ENCODE peak calls at places on chromosomes 16 and 17, in six cellular contexts. G, F, H, V, T and Q are unnamed samples. For H3K9me2, the result is how much of the 10 kb centered on the place peaks cover.

GRCh38 chr16:29994613-29995329 is 646 bp downstream of the HIRIP3 start:
- DNase-seq in G (no peak), F (no peak), H (no peak), V (peak), T (peak), Q (peak)

GRCh38 chr16:78689536-78689935 is 590.1 kb downstream of the WWOX start:
- DNase-seq in G (no peak), F (no peak), H (no peak), V (no peak), T (no peak), Q (no peak)

GRCh38 chr17:43406676-43407645 is 8.2 kb downstream of the ARL4D start:
- DNase-seq in G (no peak), F (no peak), H (peak), V (peak), T (no peak), Q (no peak)

GRCh38 chr17:44556854-44557606 is at the start of gene FZD2:
- DNase-seq in G (peak), F (peak), H (peak), V (peak), T (peak), Q (peak)

GRCh38 chr17:77786740-77787505 is 171.6 kb upstream of the TNRC6C start:
- DNase-seq in G (no peak), F (no peak), H (no peak), V (peak), T (peak), Q (no peak)

GRCh38 chr17:76378548-76379274 is 5.7 kb upstream of the SPHK1 start:
- DNase-seq in G (no peak), F (no peak), H (peak), V (no peak), T (peak), Q (no peak)

GRCh38 chr17:14813649-14814048 is 451.5 kb downstream of the PMP22 start:
- DNase-seq in G (no peak), F (no peak), H (peak), V (no peak), T (peak), Q (peak)

GRCh38 chr17:337866-338265 is 14.7 kb downstream of the RPH3AL start:
- DNase-seq in G (no peak), F (no peak), H (peak), V (no peak), T (no peak), Q (no peak)

GRCh38 chr17:66833201-66833600 is 1.7 kb upstream of the CACNG5 start:
- DNase-seq in G (no peak), F (no peak), H (no peak), V (no peak), T (no peak), Q (no peak)

GRCh38 chr16:47144559-47144877 is 773 bp upstream of the NETO2 start:
- DNase-seq in G (no peak), F (no peak), H (no peak), V (no peak), T (no peak), Q (no peak)

GRCh38 chr17:50688168-50688719 is 19.5 kb downstream of the ANKRD40 start:
- DNase-seq in G (no peak), F (no peak), H (no peak), V (no peak), T (no peak), Q (no peak)

GRCh38 chr17:50685691-50686493 is 21.8 kb downstream of the ANKRD40 start:
- DNase-seq in G (no peak), F (no peak), H (no peak), V (no peak), T (no peak), Q (no peak)

GRCh38 chr17:50687200-50688066 is 20.3 kb downstream of the ANKRD40 start:
- DNase-seq in G (no peak), F (no peak), H (no peak), V (peak), T (peak), Q (no peak)

GRCh38 chr17:50685334-50685665 is 22.4 kb downstream of the ANKRD40 start:
- DNase-seq in G (no peak), F (no peak), H (no peak), V (no peak), T (no peak), Q (no peak)

DNA sequence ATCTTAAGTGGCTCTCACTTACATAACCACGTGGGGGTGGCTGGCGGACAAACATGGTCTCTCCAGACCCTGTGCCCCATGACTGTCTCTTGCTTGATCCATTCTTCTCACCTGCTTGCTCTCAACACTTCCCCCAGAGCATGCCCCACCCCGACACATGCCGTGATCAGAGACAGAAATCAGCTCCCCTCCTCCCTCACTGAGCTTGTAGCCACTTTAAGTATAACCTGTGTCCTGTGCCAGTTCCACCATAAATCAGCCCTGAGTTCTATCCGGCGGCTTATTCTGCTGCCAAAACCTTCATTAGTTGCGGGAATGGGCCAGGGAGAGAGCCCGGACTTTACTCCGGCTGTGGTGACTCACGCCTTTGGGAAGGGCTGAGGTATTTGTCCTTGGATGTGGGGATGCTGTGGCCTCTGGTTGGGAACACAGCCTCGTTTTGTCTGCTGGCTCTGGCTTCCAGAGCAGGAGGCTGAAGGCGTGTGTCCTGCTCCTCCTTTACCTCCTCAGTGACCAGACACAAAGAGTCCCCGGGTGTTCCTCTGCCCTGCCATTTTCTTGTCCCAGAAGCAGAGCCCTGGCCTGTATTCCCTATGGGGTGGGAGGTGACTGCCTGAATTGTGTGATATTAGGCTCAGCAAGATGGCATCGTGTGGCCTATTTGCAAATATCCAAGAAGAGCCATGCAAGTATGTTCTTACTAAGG is 21.1 kb downstream of the ANKRD40 start:
- DNase-seq in G (peak), F (no peak), H (no peak), V (peak), T (no peak), Q (peak)
- H2AFZ ChIP-seq in G (no peak), F (no peak), H (no peak), V (peak), T (peak), Q (peak)

GRCh38 chr16:23903001-23903414 is 67.2 kb downstream of the PRKCB start:
- DNase-seq in G (no peak), F (no peak), H (no peak), V (peak), T (no peak), Q (peak)

GRCh38 chr16:23901178-23902131 is 65.7 kb downstream of the PRKCB start:
- DNase-seq in G (no peak), F (no peak), H (no peak), V (no peak), T (no peak), Q (no peak)

GRCh38 chr16:23900480-23901177 is 64.8 kb downstream of the PRKCB start:
- DNase-seq in G (no peak), F (no peak), H (no peak), V (no peak), T (no peak), Q (no peak)

GRCh38 chr16:23899869-23900268 is 64.1 kb downstream of the PRKCB start:
- DNase-seq in G (no peak), F (no peak), H (no peak), V (no peak), T (no peak), Q (no peak)

DNA sequence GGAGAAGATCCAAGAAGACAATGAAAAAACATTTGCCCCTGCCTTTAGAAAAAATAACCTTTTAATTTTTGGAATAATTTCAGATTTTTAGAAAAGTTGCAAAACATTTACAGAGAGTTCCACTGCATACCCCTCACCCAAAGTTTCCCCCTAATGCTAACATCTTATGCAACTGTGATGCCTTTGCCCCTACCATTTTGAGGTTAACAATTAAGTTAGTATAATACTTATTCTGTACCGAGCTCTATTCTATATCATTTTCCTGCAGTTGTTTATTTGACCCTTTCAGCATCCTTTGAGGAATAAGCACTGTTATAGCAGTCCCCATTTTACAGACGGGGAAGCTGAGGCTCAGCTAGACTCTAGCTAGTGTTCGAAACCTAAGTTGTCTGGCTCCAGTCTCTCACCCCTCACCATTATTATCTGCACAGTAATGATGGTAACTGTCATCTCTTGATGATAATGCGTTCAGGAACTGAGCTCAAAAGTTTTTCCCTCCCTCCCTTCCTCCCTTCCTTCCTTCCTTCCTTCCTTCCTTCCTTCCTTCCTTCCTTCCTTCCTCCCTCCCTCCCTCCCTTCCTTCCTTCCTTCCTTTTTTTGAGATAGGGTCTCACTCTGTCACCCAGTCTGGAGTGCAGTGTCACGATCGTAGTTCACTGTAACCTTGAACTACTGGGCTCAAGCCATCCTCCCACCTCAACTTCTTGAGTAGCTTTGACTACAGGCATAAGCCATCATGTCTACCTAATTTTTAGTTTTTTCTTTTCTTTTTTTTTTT is 66.6 kb downstream of the PRKCB start:
- DNase-seq in G (no peak), F (no peak), H (no peak), V (no peak), T (no peak), Q (no peak)
- H3K9ac ChIP-seq in G (no peak), F (no peak), H (no peak), V (no peak), T (no peak), Q (no peak)

GRCh38 chr17:1908699-1909309 is 79.0 kb downstream of the RPA1 start:
- DNase-seq in G (peak), F (peak), H (peak), V (peak), T (peak), Q (peak)

GRCh38 chr17:1912146-1912545 is 82.3 kb downstream of the RPA1 start:
- DNase-seq in G (no peak), F (no peak), H (no peak), V (no peak), T (no peak), Q (no peak)

GRCh38 chr17:1907818-1908698 is 78.3 kb downstream of the RPA1 start:
- DNase-seq in G (no peak), F (no peak), H (peak), V (peak), T (no peak), Q (peak)

GRCh38 chr17:1907216-1907631 is 77.4 kb downstream of the RPA1 start:
- DNase-seq in G (no peak), F (no peak), H (no peak), V (no peak), T (no peak), Q (no peak)

DNA sequence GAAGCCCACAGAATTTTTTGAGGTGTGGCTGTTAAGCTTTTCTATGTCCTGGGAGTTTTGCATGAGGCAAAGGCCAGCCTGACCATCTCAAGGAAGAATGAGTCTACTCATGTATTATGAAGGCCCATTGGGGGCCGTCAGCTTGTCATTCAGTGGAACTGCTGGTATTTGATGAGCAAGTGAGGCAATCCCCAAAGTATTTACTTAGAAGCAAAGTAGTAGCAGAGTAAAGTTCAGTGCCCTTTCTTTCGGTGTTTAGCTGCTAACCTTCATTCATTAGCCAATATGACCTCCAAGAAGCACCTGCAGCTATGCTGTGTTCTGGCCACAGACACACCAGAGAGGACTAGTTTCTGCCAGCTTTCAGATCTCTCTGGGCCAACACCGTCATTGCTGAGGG is 80.2 kb downstream of the RPA1 start:
- DNase-seq in G (no peak), F (no peak), H (no peak), V (no peak), T (no peak), Q (no peak)
- H3K9me2 ChIP-seq in G (under half), F (under half), H (under half), V (under half), T (under half), Q (under half)

GRCh38 chr17:60145006-60145935 is 4.5 kb upstream of the CA4 start:
- DNase-seq in G (no peak), F (no peak), H (no peak), V (peak), T (peak), Q (peak)

GRCh38 chr17:60141111-60142018 is 8.4 kb upstream of the CA4 start:
- DNase-seq in G (no peak), F (no peak), H (no peak), V (peak), T (peak), Q (no peak)

GRCh38 chr17:60146206-60146605 is 3.6 kb upstream of the CA4 start:
- DNase-seq in G (no peak), F (no peak), H (no peak), V (no peak), T (no peak), Q (no peak)

GRCh38 chr17:60139438-60140285 is 10.1 kb upstream of the CA4 start:
- DNase-seq in G (peak), F (peak), H (no peak), V (peak), T (no peak), Q (peak)

DNA sequence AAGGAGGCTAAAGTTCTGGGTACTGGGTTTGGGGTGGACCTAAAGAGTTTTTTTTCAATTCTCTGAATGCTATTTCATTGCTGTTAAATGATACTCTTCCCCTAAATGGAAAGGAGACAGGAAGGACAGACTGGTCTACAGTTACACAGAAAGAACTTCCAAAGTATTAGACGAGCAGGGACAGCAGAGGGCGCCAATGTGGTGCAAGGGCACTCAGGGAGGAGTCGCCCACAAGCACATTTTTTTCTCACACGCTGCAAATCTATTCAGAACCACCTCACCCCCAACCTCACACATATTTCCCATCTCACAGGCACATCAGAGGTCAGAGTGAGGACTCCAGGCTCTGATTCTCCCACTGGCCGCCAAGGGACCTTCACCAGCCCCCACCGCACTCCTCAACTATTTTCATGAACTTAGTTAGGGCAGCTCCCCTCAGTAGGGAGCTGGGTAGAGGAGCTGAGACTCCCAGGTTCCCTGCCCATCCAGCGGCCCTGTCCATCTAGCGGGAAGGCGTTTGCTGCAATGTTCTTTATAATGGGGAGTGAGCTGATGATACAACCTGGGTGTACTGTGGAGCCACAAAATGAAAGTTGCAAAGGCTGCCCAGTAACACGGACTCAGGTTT is 6.8 kb upstream of the CA4 start:
- DNase-seq in G (peak), F (peak), H (peak), V (peak), T (peak), Q (peak)
- H2AFZ ChIP-seq in G (peak), F (peak), H (peak), V (peak), T (peak), Q (peak)

GRCh38 chr17:61323015-61323379 is 76.6 kb upstream of the TBX2 start:
- DNase-seq in G (no peak), F (no peak), H (no peak), V (no peak), T (no peak), Q (no peak)
- H3K9ac ChIP-seq in G (no peak), F (no peak), H (no peak), V (no peak), T (no peak), Q (no peak)

DNA sequence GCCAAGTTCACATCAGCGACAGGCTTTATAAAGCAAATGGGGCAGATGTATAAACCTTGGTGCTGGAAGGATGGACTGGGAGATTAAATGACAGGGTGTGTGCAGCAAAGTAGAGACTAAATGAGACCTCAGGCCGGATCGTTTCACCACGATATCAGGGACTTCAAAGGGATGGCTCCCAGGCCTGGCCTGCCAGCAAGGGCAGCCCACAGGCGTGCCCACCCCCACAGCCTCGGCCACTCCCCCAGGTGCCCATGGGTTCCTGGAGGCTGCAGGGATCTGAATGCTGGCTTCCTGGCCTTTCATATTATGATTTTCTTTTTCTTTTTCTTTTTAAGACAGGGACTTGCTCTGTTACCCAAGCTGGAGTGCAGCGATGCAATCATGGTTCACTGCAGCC is 174.5 kb downstream of the ZNF423 start:
- DNase-seq in G (no peak), F (no peak), H (no peak), V (no peak), T (no peak), Q (no peak)
- H3K9me2 ChIP-seq in G (under half), F (under half), H (under half), V (under half), T (under half), Q (under half)